ENCODE peak calls at places on chromosome 2, in ten cellular contexts. Y is kidney epithelial cell; H is osteoblast; O is AG10803; G is left ventricle myocardium inferior; A is Calu3; U is lower lobe of right lung; S is T1000; Q is islet precursor cell; J is activated T-helper 9 cell treated with anti-CD3 and anti-CD28 coated beads, Interleukin-2, amount 50 U/mL, for 16 hours. E is an unnamed sample.

GRCh38 chr2:35081001-35081628 is 1274.5 kb upstream of the CRIM1 start:
- DNase-seq in Y (no peak), H (no peak), O (no peak), G (no peak), A (no peak), U (no peak), S (no peak), Q (no peak), J (no peak), E (no peak)

GRCh38 chr2:69224495-69224803 is 162.6 kb downstream of the GFPT1 start:
- DNase-seq in Y (no peak), H (no peak), O (peak), G (no peak), A (no peak), U (no peak), S (no peak), Q (no peak), J (no peak), E (no peak)

GRCh38 chr2:232854082-232854481 is 16.0 kb upstream of the SNORC start:
- DNase-seq in Y (no peak), H (peak), O (peak), G (no peak), A (peak), U (peak), S (no peak), Q (no peak), J (no peak), E (peak)

GRCh38 chr2:46812381-46813024 is 103.1 kb downstream of the MCFD2 start:
- DNase-seq in Y (no peak), H (peak), O (peak), G (peak), A (no peak), U (no peak), S (no peak), Q (no peak), J (no peak), E (no peak)

GRCh38 chr2:239955989-239956817 is 68.9 kb downstream of the NDUFA10 start:
- DNase-seq in Y (no peak), H (peak), O (no peak), G (peak), A (no peak), U (no peak), S (no peak), Q (no peak), J (no peak), E (no peak)

GRCh38 chr2:9378433-9379371 is 44.6 kb downstream of the ITGB1BP1 start:
- DNase-seq in Y (no peak), H (peak), O (peak), G (peak), A (no peak), U (no peak), S (peak), Q (peak), J (no peak), E (peak)

GRCh38 chr2:239224249-239224605 is 176.6 kb downstream of the HDAC4 start:
- DNase-seq in Y (no peak), H (no peak), O (no peak), G (no peak), A (no peak), U (peak), S (no peak), Q (no peak), J (no peak), E (no peak)

GRCh38 chr2:112627060-112628040 is 18.4 kb upstream of the SLC20A1 start:
- DNase-seq in Y (peak), H (no peak), O (peak), G (peak), A (peak), U (no peak), S (peak), Q (peak), J (no peak), E (no peak)

GRCh38 chr2:64568836-64569235 is 44.7 kb downstream of the AFTPH start:
- DNase-seq in Y (no peak), H (no peak), O (no peak), G (no peak), A (no peak), U (no peak), S (no peak), Q (no peak), J (no peak), E (no peak)

GRCh38 chr2:158996378-158996993 is 28.0 kb downstream of the TANC1 start:
- DNase-seq in Y (no peak), H (no peak), O (no peak), G (no peak), A (no peak), U (no peak), S (no peak), Q (no peak), J (no peak), E (no peak)

GRCh38 chr2:70923378-70924015 is 12.2 kb upstream of the ATP6V1B1 start:
- DNase-seq in Y (no peak), H (no peak), O (no peak), G (no peak), A (no peak), U (no peak), S (no peak), Q (peak), J (no peak), E (no peak)

GRCh38 chr2:98308068-98308467 is 38.2 kb upstream of the CNGA3 start:
- DNase-seq in Y (no peak), H (peak), O (peak), G (no peak), A (no peak), U (no peak), S (no peak), Q (no peak), J (no peak), E (no peak)

GRCh38 chr2:55123851-55124269 is 73.6 kb upstream of the RTN4 start:
- DNase-seq in Y (no peak), H (no peak), O (no peak), G (no peak), A (no peak), U (no peak), S (no peak), Q (no peak), J (no peak), E (no peak)

GRCh38 chr2:239360421-239361310 is 40.2 kb downstream of the HDAC4 start:
- DNase-seq in Y (no peak), H (peak), O (no peak), G (no peak), A (no peak), U (no peak), S (no peak), Q (peak), J (no peak), E (no peak)

GRCh38 chr2:78281164-78281563 is 744.3 kb upstream of the REG3G start:
- DNase-seq in Y (no peak), H (no peak), O (no peak), G (no peak), A (no peak), U (no peak), S (no peak), Q (no peak), J (no peak), E (no peak)

GRCh38 chr2:97688062-97688827 is 18.7 kb downstream of the C2orf92 start:
- DNase-seq in Y (no peak), H (peak), O (no peak), G (no peak), A (no peak), U (no peak), S (no peak), Q (no peak), J (no peak), E (no peak)

GRCh38 chr2:12005886-12006681 is 259.7 kb downstream of the LPIN1 start:
- DNase-seq in Y (peak), H (peak), O (peak), G (no peak), A (peak), U (no peak), S (no peak), Q (no peak), J (peak), E (no peak)

GRCh38 chr2:129112181-129112580 is 793.5 kb upstream of the HS6ST1 start:
- DNase-seq in Y (no peak), H (no peak), O (no peak), G (no peak), A (no peak), U (no peak), S (no peak), Q (no peak), J (no peak), E (no peak)

GRCh38 chr2:191625016-191625415 is 52.9 kb upstream of the NABP1 start:
- DNase-seq in Y (no peak), H (no peak), O (peak), G (no peak), A (no peak), U (peak), S (no peak), Q (no peak), J (peak), E (no peak)

GRCh38 chr2:72576459-72576858 is 249.4 kb downstream of the EXOC6B start:
- DNase-seq in Y (no peak), H (no peak), O (peak), G (no peak), A (no peak), U (no peak), S (no peak), Q (no peak), J (no peak), E (no peak)

GRCh38 chr2:10080536-10081304 is 509 bp upstream of the CYS1 start:
- DNase-seq in Y (no peak), H (peak), O (no peak), G (no peak), A (no peak), U (no peak), S (no peak), Q (no peak), J (no peak), E (no peak)

GRCh38 chr2:173785813-173786212 is 179.4 kb downstream of the SP3 start:
- DNase-seq in Y (no peak), H (no peak), O (no peak), G (no peak), A (no peak), U (no peak), S (no peak), Q (no peak), J (no peak), E (no peak)